ENCODE peak calls at places on chromosomes 6 and 20, in five cellular contexts. V is HepG2, G is K562, X is H1, H is GM12878. L is an unnamed sample.

GRCh38 chr6:17289491-17290106 is 8.4 kb downstream of the RBM24 start:
- DNase-seq in V (no peak), G (no peak), X (no peak), H (no peak), L (no peak)

GRCh38 chr20:53406580-53406979 is 187.1 kb downstream of the ZNF217 start:
- DNase-seq in V (no peak), G (no peak), X (no peak), H (no peak), L (no peak)

GRCh38 chr6:137217801-137218472 is 1.2 kb downstream of the IFNGR1 start:
- DNase-seq in V (peak; percentile 75), G (no peak), X (no peak), H (no peak), L (no peak)

GRCh38 chr20:34040300-34041015 is 46.7 kb downstream of the RALY start:
- DNase-seq in V (no peak), G (no peak), X (no peak), H (no peak), L (no peak)

GRCh38 chr6:108622601-108623335 is 62.1 kb downstream of the FOXO3 start:
- DNase-seq in V (no peak), G (no peak), X (no peak), H (no peak), L (peak; percentile 10)

GRCh38 chr6:39361657-39362486 is 39.4 kb upstream of the KCNK16 start:
- DNase-seq in V (peak; percentile 45), G (peak; percentile 82), X (peak; percentile 49), H (no peak), L (peak; percentile 53)

GRCh38 chr6:16548121-16548520 is 213.1 kb downstream of the ATXN1 start:
- DNase-seq in V (no peak), G (no peak), X (no peak), H (no peak), L (no peak)

GRCh38 chr20:51382986-51383821 is 159.3 kb downstream of the NFATC2 start:
- DNase-seq in V (no peak), G (no peak), X (no peak), H (no peak), L (no peak)

GRCh38 chr6:77105091-77105490 is 358.2 kb downstream of the HTR1B start:
- DNase-seq in V (no peak), G (no peak), X (no peak), H (no peak), L (no peak)

GRCh38 chr20:47345214-47345613 is 11.3 kb downstream of the ZMYND8 start:
- DNase-seq in V (no peak), G (no peak), X (no peak), H (no peak), L (no peak)

GRCh38 chr20:16106191-16106849 is 466.9 kb downstream of the KIF16B start:
- DNase-seq in V (peak; percentile 27), G (no peak), X (no peak), H (no peak), L (no peak)

GRCh38 chr20:34249291-34249690 is 8.1 kb downstream of the ASIP start:
- DNase-seq in V (no peak), G (no peak), X (no peak), H (peak; percentile 35), L (no peak)

GRCh38 chr20:57596998-57597939 is 23.0 kb downstream of the ZBP1 start:
- DNase-seq in V (peak; percentile 43), G (peak; percentile 92), X (no peak), H (no peak), L (peak; percentile 75)

GRCh38 chr6:113586413-113586812 is 270.7 kb upstream of the MARCKS start:
- DNase-seq in V (no peak), G (no peak), X (no peak), H (no peak), L (no peak)

GRCh38 chr20:56381501-56381900 is 10.5 kb downstream of the AURKA start:
- DNase-seq in V (no peak), G (no peak), X (no peak), H (no peak), L (no peak)

GRCh38 chr20:40449974-40450616 is 238.9 kb downstream of the MAFB start:
- DNase-seq in V (no peak), G (no peak), X (no peak), H (no peak), L (no peak)

GRCh38 chr20:64223526-64224067 is 32.0 kb upstream of the PCMTD2 start:
- DNase-seq in V (peak; percentile 67), G (peak; percentile 82), X (peak; percentile 63), H (no peak), L (no peak)

GRCh38 chr6:149063443-149063842 is 254.1 kb upstream of the TAB2 start:
- DNase-seq in V (no peak), G (no peak), X (no peak), H (no peak), L (no peak)

GRCh38 chr6:21967282-21967681 is 329.6 kb downstream of the PRL start:
- DNase-seq in V (no peak), G (no peak), X (no peak), H (no peak), L (no peak)

GRCh38 chr6:146310628-146311027 is 233.0 kb upstream of the RAB32 start:
- DNase-seq in V (no peak), G (no peak), X (no peak), H (no peak), L (no peak)

GRCh38 chr20:57999465-58000111 is 228.9 kb downstream of the ANKRD60 start:
- DNase-seq in V (no peak), G (no peak), X (no peak), H (no peak), L (no peak)

GRCh38 chr6:22236626-22237414 is 60.0 kb downstream of the PRL start:
- DNase-seq in V (no peak), G (no peak), X (no peak), H (no peak), L (peak; percentile 55)

GRCh38 chr6:73942581-73942980 is 246.6 kb downstream of the CD109 start:
- DNase-seq in V (peak; percentile 17), G (no peak), X (peak; percentile 21), H (no peak), L (no peak)

GRCh38 chr6:145036848-145037567 is 698.3 kb downstream of the EPM2A start:
- DNase-seq in V (no peak), G (no peak), X (no peak), H (no peak), L (no peak)

GRCh38 chr6:145904878-145905277 is 59.3 kb downstream of the SHPRH start:
- DNase-seq in V (no peak), G (no peak), X (no peak), H (no peak), L (no peak)

GRCh38 chr20:45827712-45828111 is 600 bp upstream of the TNNC2 start:
- DNase-seq in V (no peak), G (no peak), X (no peak), H (no peak), L (no peak)

GRCh38 chr20:9038791-9039190 is 30.1 kb upstream of the PLCB4 start:
- DNase-seq in V (no peak), G (no peak), X (no peak), H (no peak), L (no peak)
- TF ChIP-seq KDM1A in V (no peak), G (no peak), X (no peak), H (no peak), L (no peak)

GRCh38 chr6:165455488-165455887 is 146.1 kb upstream of the C6orf118 start:
- DNase-seq in V (no peak), G (no peak), X (no peak), H (no peak), L (no peak)

GRCh38 chr6:165456327-165456726 is 146.9 kb upstream of the C6orf118 start:
- DNase-seq in V (no peak), G (no peak), X (no peak), H (no peak), L (no peak)

GRCh38 chr6:165453395-165453794 is 144.0 kb upstream of the C6orf118 start:
- DNase-seq in V (no peak), G (no peak), X (no peak), H (no peak), L (no peak)

GRCh38 chr6:165448210-165448609 is 138.8 kb upstream of the C6orf118 start:
- DNase-seq in V (no peak), G (no peak), X (no peak), H (no peak), L (peak; percentile 10)

GRCh38 chr6:165451845-165452244 is 142.4 kb upstream of the C6orf118 start:
- DNase-seq in V (no peak), G (no peak), X (no peak), H (no peak), L (no peak)
- TF ChIP-seq KDM1A in V (no peak), G (no peak), X (no peak), H (no peak), L (no peak)

GRCh38 chr6:170143401-170144150 is 147.3 kb downstream of the DLL1 start:
- DNase-seq in V (no peak), G (no peak), X (no peak), H (no peak), L (no peak)

GRCh38 chr6:170147056-170147787 is 143.7 kb downstream of the DLL1 start:
- DNase-seq in V (peak; percentile 20), G (no peak), X (no peak), H (no peak), L (no peak)

GRCh38 chr6:170146640-170147039 is 144.2 kb downstream of the DLL1 start:
- DNase-seq in V (no peak), G (no peak), X (no peak), H (no peak), L (no peak)

GRCh38 chr6:170142559-170142958 is 148.3 kb downstream of the DLL1 start:
- DNase-seq in V (no peak), G (no peak), X (no peak), H (no peak), L (no peak)

DNA sequence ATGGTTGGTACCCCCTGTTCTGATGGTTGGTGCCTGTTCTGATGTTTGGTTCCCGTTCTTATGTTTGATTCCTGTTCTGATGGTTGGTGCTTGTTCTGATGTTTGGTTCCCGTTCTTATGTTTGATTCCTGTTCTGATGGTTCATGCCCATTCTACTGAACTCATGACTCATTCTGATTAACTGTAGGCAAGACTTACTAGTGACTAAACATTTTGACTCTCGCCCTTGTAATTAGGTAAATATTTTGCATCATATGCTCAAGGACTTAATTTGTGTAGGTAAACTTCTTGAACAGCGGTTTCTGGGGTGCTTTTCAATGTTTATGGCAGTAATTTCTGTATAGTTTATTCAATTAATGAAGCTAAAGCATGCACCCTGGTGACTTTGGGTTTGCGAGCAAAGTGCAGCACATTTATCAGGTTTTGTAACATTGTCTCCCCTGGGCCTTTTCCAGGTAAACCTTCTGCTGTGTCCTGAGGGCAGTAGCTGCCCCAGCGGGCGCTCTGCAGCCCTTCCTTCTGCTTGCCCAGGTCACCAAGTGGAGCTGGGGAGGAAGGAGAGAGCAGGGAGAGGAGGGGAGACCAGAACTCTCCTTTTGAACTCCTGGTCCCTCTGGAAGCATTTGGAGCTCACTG is 145.8 kb downstream of the DLL1 start:
- DNase-seq in V (no peak), G (no peak), X (no peak), H (no peak), L (no peak)
- TF ChIP-seq KDM1A in V (no peak), G (no peak), X (no peak), H (no peak), L (no peak)

DNA sequence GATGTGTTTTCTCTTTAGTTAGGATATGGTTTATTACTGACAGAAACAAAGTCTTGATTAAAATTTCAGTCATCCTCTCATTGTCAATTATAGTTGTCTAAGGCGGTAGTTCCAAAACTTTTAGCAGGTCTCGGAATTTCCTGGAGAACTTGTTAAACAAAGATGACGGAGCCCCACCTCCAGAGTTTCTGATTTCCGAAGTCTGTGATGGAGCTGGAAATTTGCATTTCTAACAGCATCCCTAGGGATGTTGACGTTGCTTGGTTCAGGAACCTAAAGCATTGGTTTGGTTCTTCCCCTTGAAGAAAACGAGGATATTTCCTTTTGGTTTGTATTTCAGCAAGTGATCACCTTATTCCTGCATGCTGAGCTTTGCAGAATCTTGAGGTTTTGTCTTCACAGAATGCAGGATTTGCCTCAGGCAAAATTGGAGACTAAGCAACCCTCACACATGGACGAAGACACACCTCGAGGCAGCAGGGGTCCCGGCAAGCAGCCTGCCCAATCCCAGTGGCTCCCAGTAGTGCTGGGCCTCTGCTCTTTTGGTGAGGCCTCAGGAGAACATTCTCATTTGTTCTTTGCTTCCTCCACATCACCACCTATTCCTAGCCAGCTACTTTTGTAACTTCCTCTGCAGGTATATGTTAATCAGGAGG is 187.1 kb upstream of the PHACTR1 start:
- DNase-seq in V (no peak), G (no peak), X (no peak), H (no peak), L (no peak)
- TF ChIP-seq KDM1A in V (no peak), G (no peak), X (no peak), H (no peak), L (no peak)